ENCODE peak calls at places on chromosomes 3 and 15, in four cellular contexts. P is CD4-positive, alpha-beta T cell; Z is Calu3; A is astrocyte. X is an unnamed sample.

GRCh38 chr15:91126080-91126479 is 26.0 kb downstream of the SV2B start:
- DNase-seq in Z (peak; percentile 45), P (no peak), A (no peak), X (no peak)

GRCh38 chr3:16183601-16184270 is 9.3 kb downstream of the GALNT15 start:
- DNase-seq in Z (no peak), A (peak; percentile 93), P (no peak), X (no peak)

GRCh38 chr3:177973241-177973840 is 562.9 kb upstream of the KCNMB2 start:
- DNase-seq in A (peak; percentile 47), Z (peak; percentile 56), P (no peak), X (no peak)

GRCh38 chr15:85750319-85750806 is 44.4 kb downstream of the KLHL25 start:
- DNase-seq in P (no peak), Z (no peak), A (peak; percentile 64), X (no peak)

GRCh38 chr3:58150800-58151199 is 60.0 kb downstream of the DNASE1L3 start:
- DNase-seq in A (peak; percentile 31), Z (no peak), P (no peak), X (no peak)

GRCh38 chr3:1330107-1330506 is 237.3 kb downstream of the CNTN6 start:
- DNase-seq in Z (no peak), P (no peak), A (no peak), X (no peak)

GRCh38 chr3:47010050-47010712 is 30.7 kb downstream of the NBEAL2 start:
- DNase-seq in Z (no peak), P (no peak), A (no peak), X (no peak)

GRCh38 chr3:49534581-49535495 is 19.4 kb upstream of the BSN start:
- DNase-seq in A (peak; percentile 25), P (no peak), Z (no peak), X (no peak)

DNA sequence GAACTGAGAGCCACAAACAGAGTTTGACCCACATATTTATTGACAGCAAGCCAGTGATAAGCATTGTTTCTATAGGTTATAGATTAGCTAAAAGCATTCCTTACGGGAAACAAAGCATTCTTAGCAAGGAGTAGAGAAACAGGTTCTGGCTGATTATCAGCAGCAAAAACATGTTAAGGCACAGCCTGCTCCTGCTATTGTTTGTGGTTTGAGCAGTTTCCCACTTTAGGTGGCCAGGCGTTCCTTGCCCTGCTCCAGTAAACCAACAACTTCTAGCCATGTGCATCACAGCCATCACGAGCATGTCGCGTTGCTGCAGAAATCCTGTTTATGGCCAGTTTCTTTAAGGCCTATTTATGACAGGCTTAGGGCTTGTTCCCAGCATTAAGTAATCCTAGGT is 44.7 kb upstream of the C2CD4B start:
- DNase-seq in Z (peak; percentile 70), P (no peak), A (no peak), X (no peak)
- TF ChIP-seq CTCF in Z (no peak), P (no peak), A (no peak), X (no peak)

GRCh38 chr15:36844453-36845094 is 255.8 kb downstream of the MEIS2 start:
- DNase-seq in Z (no peak), A (peak; percentile 36), P (no peak), X (no peak)
- TF ChIP-seq CTCF in Z (no peak), A (no peak), P (no peak), X (no peak)

GRCh38 chr3:113136529-113136928 is 74.8 kb upstream of the BOC start:
- DNase-seq in A (no peak), P (no peak), Z (no peak), X (no peak)

GRCh38 chr3:113136071-113136470 is 75.3 kb upstream of the BOC start:
- DNase-seq in P (no peak), A (no peak), Z (no peak), X (no peak)

GRCh38 chr3:113129168-113129567 is 82.2 kb upstream of the BOC start:
- DNase-seq in P (no peak), A (no peak), Z (no peak), X (no peak)

GRCh38 chr3:113128386-113129015 is 82.9 kb upstream of the BOC start:
- DNase-seq in A (peak; percentile 46), P (no peak), Z (no peak), X (no peak)

GRCh38 chr3:113132571-113132996 is 78.8 kb upstream of the BOC start:
- DNase-seq in Z (no peak), P (no peak), A (peak; percentile 94), X (no peak)
- TF ChIP-seq CTCF in Z (no peak), P (no peak), A (no peak), X (no peak)

DNA sequence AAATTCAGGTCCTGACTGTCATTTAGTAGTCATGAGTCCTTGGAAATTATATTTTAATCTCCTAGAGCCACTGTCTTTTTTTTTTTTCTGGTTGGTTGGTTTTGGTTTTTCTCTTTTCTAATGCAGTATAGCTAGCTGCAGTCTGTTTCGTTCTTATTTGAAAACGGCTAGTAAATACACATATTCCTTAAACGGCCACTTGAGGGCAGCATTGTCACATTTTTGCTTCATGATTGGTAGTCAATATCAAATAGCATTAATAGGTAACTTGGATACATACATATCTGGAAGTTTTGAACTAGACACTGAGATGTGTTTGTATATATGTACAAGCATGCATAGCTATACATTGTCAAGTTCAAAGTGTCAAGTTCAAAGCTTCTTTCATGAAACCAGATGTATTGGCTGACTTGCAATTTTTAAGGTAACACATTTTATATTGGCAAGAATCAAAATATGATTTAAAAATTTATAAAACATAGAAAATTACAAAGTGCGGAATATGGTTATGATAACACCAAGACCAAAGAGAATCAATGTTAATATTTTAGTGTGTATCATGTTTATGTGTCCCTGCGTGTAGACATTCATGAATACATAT is 22.5 kb downstream of the GABRA5 start:
- DNase-seq in P (peak; percentile 5), Z (peak; percentile 27), A (peak; percentile 48), X (no peak)
- TF ChIP-seq CTCF in P (peak; percentile 82), Z (no peak), A (peak; percentile 63), X (peak; percentile 61)

DNA sequence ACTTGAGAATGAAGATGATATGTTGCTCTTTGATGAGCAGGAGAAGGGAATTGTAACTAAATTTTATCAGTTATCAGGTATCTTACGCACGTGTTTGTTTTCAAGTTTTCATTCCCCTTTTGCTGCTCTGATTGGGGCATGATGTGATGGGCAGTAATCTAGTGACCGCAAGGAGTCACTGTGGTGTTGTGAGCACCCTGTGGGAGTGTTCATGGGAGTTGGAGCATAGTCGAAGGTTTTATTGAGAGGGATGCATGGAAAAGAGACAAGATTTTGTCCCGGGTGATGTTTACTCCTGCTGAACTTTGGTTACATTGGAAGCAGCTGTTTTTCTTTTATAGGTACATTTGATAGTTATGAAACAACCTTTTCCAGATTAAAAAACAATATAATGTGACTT is 2.1 kb downstream of the FAN1 start:
- DNase-seq in Z (no peak), P (no peak), A (no peak), X (no peak)
- TF ChIP-seq CTCF in Z (no peak), P (no peak), A (no peak), X (no peak)

DNA sequence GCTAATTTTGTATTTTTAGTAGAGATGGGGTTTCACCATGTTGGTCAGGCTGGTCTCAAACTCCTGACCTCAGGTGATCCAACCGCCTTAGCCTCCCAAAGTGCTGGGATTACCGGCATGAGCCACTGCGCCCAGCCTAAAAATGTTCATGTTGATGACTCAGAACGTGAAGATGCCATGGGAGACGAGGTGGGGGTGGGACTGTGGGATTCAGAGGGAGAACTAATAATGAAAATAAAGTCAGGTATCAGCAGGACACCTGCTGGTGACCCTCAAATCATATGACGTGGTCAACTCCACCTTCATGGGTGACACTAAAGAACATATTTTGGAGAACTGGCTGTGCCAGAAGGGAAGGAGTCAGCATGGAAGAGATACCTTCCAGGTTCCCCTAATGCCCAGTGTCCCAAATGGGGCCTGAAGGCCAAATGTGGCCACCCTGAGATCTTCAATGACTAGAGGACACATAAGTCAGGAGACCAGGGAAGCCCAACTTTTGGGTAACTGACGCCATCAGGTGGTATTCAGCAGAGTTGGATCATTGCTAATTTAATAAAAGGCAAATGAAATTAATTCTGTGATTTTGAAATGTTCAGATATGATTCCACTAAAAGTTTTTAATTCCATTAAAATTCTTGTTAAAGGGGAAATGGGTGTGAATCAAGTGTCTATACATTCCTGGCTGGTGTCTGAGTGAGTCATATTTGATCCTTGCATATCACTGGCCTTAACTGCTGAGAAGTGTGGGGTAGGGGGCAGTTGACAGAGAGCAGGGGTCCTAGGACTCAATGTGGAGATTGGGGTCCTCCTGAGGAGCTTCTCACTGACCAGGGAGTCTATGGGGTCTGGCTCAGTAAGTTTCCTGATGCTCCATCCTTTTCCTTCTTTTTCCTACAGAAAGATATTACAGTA is 88.6 kb upstream of the GSK3B start:
- DNase-seq in A (no peak), Z (peak; percentile 40), P (no peak), X (no peak)
- TF ChIP-seq CTCF in A (peak; percentile 11), Z (no peak), P (no peak), X (peak; percentile 9)